ENCODE peak calls at places on chromosomes 7 and 10, in nine cellular contexts. V, N, Z, H, B, R, E, X and O are unnamed samples.

GRCh38 chr10:105210546-105210945 is 569.5 kb downstream of the SORCS3 start:
- DNase-seq in V (no peak), H (no peak), N (peak), E (no peak), Z (no peak), X (no peak), B (no peak), R (no peak), O (no peak)

GRCh38 chr7:100840470-100841100 is 11.9 kb upstream of the SLC12A9 start:
- DNase-seq in H (no peak), N (no peak), E (no peak), V (no peak), R (no peak), Z (no peak), B (no peak), X (no peak), O (no peak)

GRCh38 chr7:96182424-96183158 is 139.3 kb downstream of the SLC25A13 start:
- DNase-seq in B (no peak), V (no peak), E (no peak), Z (no peak), H (no peak), R (peak), X (no peak), N (no peak), O (no peak)

GRCh38 chr7:100602889-100603696 is 930 bp downstream of the PCOLCE start:
- DNase-seq in H (no peak), E (no peak), R (peak), B (peak), X (peak), N (no peak), V (peak), Z (no peak), O (peak)

GRCh38 chr7:85749715-85750453 is 563.0 kb upstream of the SEMA3D start:
- DNase-seq in E (no peak), B (no peak), H (no peak), R (no peak), Z (no peak), X (no peak), N (no peak), V (no peak), O (no peak)

GRCh38 chr7:149495785-149496641 is 1.6 kb downstream of the ZNF746 start:
- DNase-seq in V (peak), X (no peak), N (no peak), H (peak), Z (peak), B (no peak), E (peak), R (peak), O (peak)

GRCh38 chr7:50199824-50200223 is 104.7 kb upstream of the IKZF1 start:
- DNase-seq in X (no peak), V (no peak), H (no peak), R (no peak), N (no peak), B (no peak), Z (no peak), E (no peak), O (no peak)

GRCh38 chr10:119933179-119933578 is 40.6 kb downstream of the SEC23IP start:
- DNase-seq in B (no peak), E (peak), H (no peak), Z (no peak), X (no peak), V (no peak), N (no peak), R (no peak), O (peak)

GRCh38 chr7:127927339-127927679 is 103.9 kb downstream of the LRRC4 start:
- DNase-seq in R (no peak), X (no peak), N (no peak), E (peak), H (no peak), Z (no peak), V (peak), B (no peak), O (no peak)

GRCh38 chr10:32377458-32378370 is 30.8 kb upstream of the EPC1 start:
- DNase-seq in Z (no peak), R (peak), H (no peak), V (peak), E (peak), B (no peak), X (no peak), N (peak), O (peak)

GRCh38 chr7:3297105-3297819 is 3.8 kb upstream of the SDK1 start:
- DNase-seq in H (no peak), B (no peak), V (no peak), X (no peak), R (no peak), N (no peak), E (no peak), Z (no peak), O (no peak)

GRCh38 chr10:60230892-60231291 is 158.8 kb downstream of the ANK3 start:
- DNase-seq in X (no peak), B (no peak), H (no peak), R (no peak), Z (no peak), E (no peak), V (peak), N (no peak), O (peak)

GRCh38 chr10:75398630-75399460 is 2.7 kb downstream of the ZNF503 start:
- DNase-seq in N (no peak), R (peak), X (peak), H (no peak), B (peak), E (peak), Z (no peak), V (no peak), O (peak)

GRCh38 chr10:14556285-14556956 is 218.3 kb downstream of the FAM107B start:
- DNase-seq in H (no peak), Z (no peak), N (no peak), V (no peak), X (no peak), R (no peak), E (peak), B (no peak), O (no peak)

GRCh38 chr7:41652265-41652664 is 50.6 kb downstream of the INHBA start:
- DNase-seq in R (no peak), B (no peak), V (peak), X (no peak), H (no peak), Z (no peak), N (no peak), E (no peak), O (no peak)

GRCh38 chr10:70578371-70578947 is 24.1 kb downstream of the PRF1 start:
- DNase-seq in B (peak), R (no peak), E (no peak), Z (peak), V (peak), X (no peak), H (peak), N (peak), O (peak)

GRCh38 chr7:106858618-106859532 is 6.2 kb upstream of the PIK3CG start:
- DNase-seq in B (peak), Z (no peak), E (peak), X (no peak), N (peak), H (no peak), V (peak), R (no peak), O (no peak)

GRCh38 chr10:48658243-48658888 is 26.3 kb upstream of the WDFY4 start:
- DNase-seq in R (peak), H (peak), E (peak), V (peak), B (peak), N (peak), Z (no peak), X (peak), O (peak)

GRCh38 chr10:83542774-83543291 is 596.5 kb upstream of the GHITM start:
- DNase-seq in X (no peak), N (no peak), B (no peak), V (no peak), H (no peak), E (no peak), Z (peak), R (no peak), O (peak)

DNA sequence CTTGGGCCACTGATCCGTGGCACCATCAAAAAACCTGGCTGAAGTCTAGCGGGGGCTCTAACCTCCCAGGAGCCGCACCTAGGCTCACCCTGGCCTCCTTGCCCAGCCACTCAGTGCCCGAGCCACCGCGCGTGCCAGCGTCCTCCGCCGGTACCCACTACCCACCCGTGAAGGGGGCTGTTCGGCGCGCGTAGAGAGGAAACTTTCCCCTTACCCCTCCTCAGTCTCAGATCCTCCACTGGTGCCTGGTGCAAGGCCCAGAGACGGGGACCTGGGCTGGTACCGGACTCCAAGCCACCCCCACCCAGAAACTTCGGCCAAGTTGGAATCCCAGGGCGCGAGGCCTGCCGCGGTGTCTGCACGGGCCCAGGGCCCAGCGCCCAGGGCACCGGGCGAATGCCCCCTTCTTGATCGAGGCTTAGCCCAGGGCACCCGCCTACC is 3.5 kb upstream of the EBF3 start:
- DNase-seq in V (no peak), Z (no peak), N (no peak), R (no peak), X (no peak), B (no peak), H (no peak), E (no peak), O (no peak)
- TF ChIP-seq CTCF in V (no peak), Z (no peak), N (no peak), R (no peak), X (no peak), B (no peak), H (no peak), E (no peak), O (no peak)

DNA sequence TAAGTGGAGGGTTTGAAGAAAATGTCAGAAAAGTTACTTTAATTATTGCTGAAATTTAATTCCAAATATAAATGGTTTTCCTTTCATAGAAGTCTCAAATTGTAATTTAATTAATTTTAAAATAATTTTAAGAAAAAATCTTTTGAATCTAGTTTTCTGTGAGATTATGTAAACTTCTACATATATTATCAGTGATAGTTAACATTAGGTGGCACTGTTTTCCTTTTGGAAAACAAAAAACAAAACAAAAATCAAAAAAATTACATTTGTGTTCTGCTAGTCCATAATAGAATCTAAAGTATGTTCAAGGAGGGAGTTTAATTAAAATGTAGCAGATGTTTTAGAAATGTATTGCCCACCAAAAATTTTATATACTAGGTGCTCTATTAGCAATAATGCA is 1456.7 kb downstream of the REEP3 start:
- DNase-seq in E (peak), V (no peak), R (no peak), X (no peak), Z (no peak), H (no peak), N (no peak), B (no peak), O (peak)
- TF ChIP-seq CTCF in E (no peak), V (no peak), R (no peak), X (no peak), Z (no peak), H (no peak), N (no peak), B (peak), O (no peak)

GRCh38 chr10:16896993-16897392 is 79.8 kb upstream of the RSU1 start:
- DNase-seq in V (no peak), X (no peak), N (no peak), E (no peak), R (no peak), H (no peak), Z (no peak), B (no peak), O (no peak)

GRCh38 chr10:16894834-16895233 is 77.6 kb upstream of the RSU1 start:
- DNase-seq in V (peak), X (no peak), R (no peak), H (no peak), Z (no peak), B (no peak), E (no peak), N (no peak), O (no peak)

GRCh38 chr10:16890691-16891090 is 73.5 kb upstream of the RSU1 start:
- DNase-seq in E (no peak), N (no peak), V (no peak), R (no peak), B (no peak), X (no peak), Z (no peak), H (no peak), O (no peak)

GRCh38 chr10:16891375-16892313 is 74.4 kb upstream of the RSU1 start:
- DNase-seq in R (peak), B (peak), X (peak), N (peak), Z (peak), E (peak), H (peak), V (peak), O (peak)

DNA sequence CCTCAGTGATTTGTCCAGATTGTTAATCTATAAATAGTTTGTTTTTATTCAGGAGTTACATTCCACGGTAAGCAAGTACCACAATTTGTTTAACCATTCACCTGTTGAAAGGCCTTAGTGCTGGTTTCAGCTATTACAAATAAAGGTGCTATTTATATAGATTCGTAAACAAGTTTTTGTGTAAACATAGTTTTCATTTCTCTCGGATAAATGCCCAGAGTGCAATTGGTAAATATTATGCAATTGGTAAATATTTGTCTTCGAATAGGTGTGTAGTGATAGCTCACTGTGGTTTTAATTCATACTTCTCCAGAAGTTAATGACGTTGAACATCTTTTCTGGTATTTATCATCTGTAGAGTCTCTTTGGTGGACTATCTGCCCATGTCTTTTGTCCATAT is 76.4 kb upstream of the RSU1 start:
- DNase-seq in X (no peak), H (no peak), Z (no peak), R (no peak), N (no peak), V (no peak), E (no peak), B (no peak), O (no peak)
- TF ChIP-seq CTCF in X (no peak), H (no peak), Z (no peak), R (no peak), N (no peak), V (no peak), E (no peak), B (no peak), O (no peak)

GRCh38 chr10:78432582-78432981 is 398.9 kb downstream of the RPS24 start:
- DNase-seq in V (no peak), N (no peak), R (no peak), E (no peak), B (no peak), Z (no peak), H (no peak), X (no peak), O (no peak)
- TF ChIP-seq CTCF in V (no peak), N (no peak), R (no peak), E (no peak), B (no peak), Z (no peak), H (peak), X (no peak), O (no peak)

DNA sequence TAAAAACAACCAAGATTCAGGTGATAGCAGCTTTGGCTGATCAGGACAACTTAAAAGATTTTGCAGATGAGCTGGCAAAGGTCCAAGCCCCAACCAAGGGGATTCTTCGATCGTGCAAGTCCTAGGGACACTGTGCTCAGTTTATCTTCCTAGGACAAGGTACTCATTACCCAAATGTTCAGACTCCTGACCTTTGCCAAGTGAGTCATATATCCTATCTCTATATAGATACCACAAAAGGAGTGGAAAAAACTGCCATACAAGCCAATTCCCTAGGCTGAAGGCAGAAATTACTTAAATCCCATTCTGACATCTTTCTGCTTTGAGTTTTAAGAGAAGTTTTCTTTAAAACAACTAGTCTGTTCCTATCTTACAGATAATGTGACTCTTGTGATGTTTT is 142.5 kb upstream of the ASAH2 start:
- DNase-seq in E (peak), Z (no peak), N (peak), R (no peak), X (no peak), H (no peak), B (no peak), V (peak), O (peak)
- TF ChIP-seq CTCF in E (no peak), Z (no peak), N (no peak), R (no peak), X (no peak), H (no peak), B (no peak), V (no peak), O (no peak)

GRCh38 chr10:64115913-64116643 is 594.9 kb downstream of the REEP3 start:
- DNase-seq in B (no peak), H (no peak), V (no peak), R (peak), E (peak), Z (no peak), N (peak), X (peak), O (peak)
- TF ChIP-seq CTCF in B (peak), H (peak), V (peak), R (peak), E (peak), Z (peak), N (peak), X (peak), O (peak)

GRCh38 chr10:93745411-93746065 is 12.2 kb upstream of the LGI1 start:
- DNase-seq in B (no peak), X (no peak), Z (no peak), N (no peak), H (no peak), E (no peak), R (no peak), V (peak), O (peak)
- TF ChIP-seq CTCF in B (no peak), X (peak), Z (peak), N (no peak), H (peak), E (peak), R (peak), V (peak), O (peak)

GRCh38 chr7:47759056-47759706 is 177.3 kb upstream of the TNS3 start:
- DNase-seq in H (no peak), E (no peak), X (no peak), N (peak), Z (no peak), R (no peak), B (no peak), V (peak), O (no peak)
- TF ChIP-seq CTCF in H (peak), E (peak), X (peak), N (no peak), Z (peak), R (peak), B (no peak), V (peak), O (peak)

DNA sequence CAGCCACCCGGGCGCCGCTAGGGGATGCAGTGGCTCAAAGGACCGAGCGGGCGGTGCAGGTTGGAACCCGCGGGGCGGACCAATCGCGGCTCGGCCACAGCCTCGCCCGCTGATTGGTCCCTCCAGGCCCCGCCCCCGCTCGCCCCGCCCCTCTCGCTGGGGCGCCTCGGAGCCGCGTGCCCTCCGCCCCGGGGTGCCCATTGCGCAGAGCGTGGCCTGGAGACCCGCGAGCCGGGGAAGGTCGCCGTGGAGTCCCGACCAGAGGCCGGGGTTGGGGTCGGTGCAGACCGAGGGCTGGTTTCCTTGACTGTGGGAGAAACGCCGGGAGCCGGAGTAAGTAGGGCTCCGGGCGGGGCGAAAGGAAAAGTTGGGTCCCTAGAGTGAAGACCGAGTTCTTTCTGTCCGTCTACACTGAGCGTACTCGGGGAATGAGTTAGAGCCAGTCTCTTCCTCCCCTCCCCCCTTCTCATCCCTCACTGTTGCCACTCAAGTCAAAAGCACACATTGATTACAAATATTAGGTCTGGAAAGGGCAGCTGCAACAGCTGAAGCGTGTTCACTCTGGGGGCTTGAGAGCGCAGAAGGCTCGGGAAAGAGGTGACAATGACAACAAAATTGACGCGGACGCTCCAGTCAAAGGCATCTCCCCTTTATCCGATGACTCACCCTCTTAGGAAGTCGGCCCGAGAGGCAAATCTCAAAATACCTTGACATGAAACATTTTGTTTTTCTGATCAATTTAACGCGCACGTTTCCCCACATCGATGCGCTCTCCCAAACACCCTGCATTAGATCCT is 844 bp upstream of the GATA3 start:
- DNase-seq in B (peak), Z (no peak), E (peak), R (peak), N (peak), V (peak), H (peak), X (peak), O (peak)
- TF ChIP-seq CTCF in B (peak), Z (peak), E (peak), R (peak), N (peak), V (peak), H (peak), X (peak), O (peak)